ENCODE peak calls at places on chromosomes 1 and 21, in four cellular contexts. O is lung, H is uterus, T is prostate gland. C is an unnamed sample.

GRCh38 chr1:2828586-2829250 is 27.2 kb upstream of the TTC34 start:
- DNase-seq in H (no peak), T (no peak), O (no peak), C (no peak)

GRCh38 chr1:7940745-7941436 is at the start of gene TNFRSF9:
- DNase-seq in H (no peak), O (peak; percentile 31), T (no peak), C (no peak)

GRCh38 chr1:211903490-211904260 is 73.1 kb upstream of the LPGAT1 start:
- DNase-seq in O (no peak), T (no peak), H (no peak), C (no peak)

GRCh38 chr1:12851779-12852178 is 3.3 kb upstream of the HNRNPCL1 start:
- DNase-seq in O (no peak), H (no peak), T (no peak), C (no peak)

GRCh38 chr21:34795152-34796141 is 126.7 kb downstream of the CLIC6 start:
- DNase-seq in O (no peak), H (no peak), T (peak; percentile 74), C (no peak)

GRCh38 chr1:152013664-152014237 is 20.1 kb upstream of the S100A10 start:
- DNase-seq in H (no peak), O (no peak), T (peak; percentile 45), C (no peak)

GRCh38 chr1:6261615-6261995 is 707 bp upstream of the GPR153 start:
- DNase-seq in O (no peak), H (no peak), T (no peak), C (no peak)

GRCh38 chr1:198387587-198387986 is 152.9 kb downstream of the ATP6V1G3 start:
- DNase-seq in H (no peak), O (no peak), T (no peak), C (no peak)

GRCh38 chr1:66576645-66577044 is 42.7 kb downstream of the SGIP1 start:
- DNase-seq in O (no peak), T (no peak), H (peak; percentile 51), C (no peak)

GRCh38 chr1:3898994-3899775 is 887 bp downstream of the C1orf174 start:
- DNase-seq in H (no peak), T (no peak), O (no peak), C (no peak)

GRCh38 chr21:30717105-30717504 is 1.5 kb downstream of the KRTAP21-3 start:
- DNase-seq in T (no peak), H (no peak), O (no peak), C (no peak)

GRCh38 chr1:67324068-67324467 is 16.4 kb downstream of the IL12RB2 start:
- DNase-seq in T (no peak), H (no peak), O (no peak), C (no peak)

GRCh38 chr1:211742889-211743529 is 67.6 kb upstream of the NEK2 start:
- DNase-seq in H (no peak), O (no peak), T (no peak), C (no peak)

GRCh38 chr1:93751391-93752250 is 70.0 kb upstream of the BCAR3 start:
- DNase-seq in H (no peak), O (no peak), T (peak; percentile 26), C (peak; percentile 24)

GRCh38 chr1:230401763-230402294 is 24.3 kb downstream of the PGBD5 start:
- DNase-seq in H (no peak), O (no peak), T (no peak), C (no peak)

GRCh38 chr21:31281561-31281960 is 62.5 kb downstream of the TIAM1 start:
- DNase-seq in T (no peak), H (no peak), O (no peak), C (no peak)

GRCh38 chr1:238701024-238701423 is 685.3 kb upstream of the CHRM3 start:
- DNase-seq in H (no peak), T (no peak), O (no peak), C (no peak)

GRCh38 chr1:110087812-110088738 is 17.6 kb upstream of the ALX3 start:
- DNase-seq in T (peak; percentile 43), H (peak; percentile 50), O (peak; percentile 42), C (no peak)

GRCh38 chr1:231442735-231443134 is 20.6 kb upstream of the EGLN1 start:
- DNase-seq in O (no peak), H (no peak), T (no peak), C (no peak)

GRCh38 chr1:33455537-33456301 is 16.7 kb upstream of the ZSCAN20 start:
- DNase-seq in O (no peak), H (peak; percentile 51), T (peak; percentile 58), C (peak; percentile 62)

GRCh38 chr1:228118040-228118439 is 8.9 kb upstream of the MRPL55 start:
- DNase-seq in O (no peak), T (no peak), H (no peak), C (no peak)

GRCh38 chr1:95506736-95507404 is 272.9 kb downstream of the RWDD3 start:
- DNase-seq in H (no peak), O (no peak), T (no peak), C (no peak)

GRCh38 chr1:235077163-235077540 is 51.5 kb downstream of the TOMM20 start:
- DNase-seq in H (no peak), T (no peak), O (no peak), C (no peak)

DNA sequence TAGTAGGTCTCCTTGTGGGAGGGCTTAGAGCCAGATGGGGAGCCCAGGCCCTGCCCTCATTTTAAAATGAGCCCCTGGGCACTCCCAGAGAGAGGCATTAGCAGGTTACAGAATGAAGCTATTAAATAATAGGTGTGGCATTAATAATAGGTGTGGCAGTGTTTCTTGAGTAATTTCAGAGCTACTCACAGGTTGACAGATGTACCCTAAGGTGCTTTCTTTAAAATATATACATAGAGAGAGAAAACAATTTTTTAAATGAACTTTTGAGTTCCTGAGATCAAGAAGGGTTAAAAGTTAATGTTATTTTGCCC is 1.2 kb downstream of the EEIG2 start:
- DNase-seq in H (no peak), O (no peak), T (no peak), C (no peak)
- H3K27ac ChIP-seq in H (peak overlapping the region; percentile 72), O (peak overlapping the region; percentile 56), T (no peak overlapping the region), C (no peak overlapping the region)

GRCh38 chr1:116913941-116914340 is 4.2 kb downstream of the PTGFRN start:
- DNase-seq in T (no peak), H (no peak), O (no peak), C (no peak)
- H3K27ac ChIP-seq in T (no peak overlapping the region), H (no peak overlapping the region), O (no peak overlapping the region), C (no peak overlapping the region)

DNA sequence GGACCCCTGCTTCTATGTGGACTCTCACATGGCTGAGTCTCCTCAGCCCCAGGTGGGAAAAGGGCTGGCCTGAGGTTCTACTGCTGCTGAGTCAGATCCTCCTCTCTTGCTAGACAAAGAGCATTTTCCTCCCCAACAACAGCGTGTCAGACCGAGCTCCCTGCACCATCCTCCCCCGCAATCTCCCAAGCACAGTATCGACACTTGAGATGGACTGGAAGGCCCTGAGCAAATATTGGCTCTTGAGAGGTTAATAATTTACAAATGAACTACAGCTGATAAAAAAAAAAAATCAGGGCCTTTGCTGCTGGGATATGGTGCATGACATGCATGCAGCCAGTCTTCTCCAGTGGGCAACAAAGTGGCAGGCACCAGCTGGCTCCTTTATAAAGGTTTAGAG is 55.5 kb upstream of the CAMK1G start:
- DNase-seq in O (peak; percentile 36), T (no peak), H (no peak), C (no peak)
- H3K27ac ChIP-seq in O (no peak overlapping the region), T (no peak overlapping the region), H (no peak overlapping the region), C (no peak overlapping the region)

GRCh38 chr1:180926164-180926981 is 13.7 kb downstream of the KIAA1614 start:
- DNase-seq in T (no peak), O (no peak), H (peak; percentile 53), C (peak; percentile 73)
- H3K27ac ChIP-seq in T (peak overlapping the region; percentile 30), O (peak overlapping the region; percentile 32), H (peak overlapping the region; percentile 74), C (peak overlapping the region; percentile 92)

DNA sequence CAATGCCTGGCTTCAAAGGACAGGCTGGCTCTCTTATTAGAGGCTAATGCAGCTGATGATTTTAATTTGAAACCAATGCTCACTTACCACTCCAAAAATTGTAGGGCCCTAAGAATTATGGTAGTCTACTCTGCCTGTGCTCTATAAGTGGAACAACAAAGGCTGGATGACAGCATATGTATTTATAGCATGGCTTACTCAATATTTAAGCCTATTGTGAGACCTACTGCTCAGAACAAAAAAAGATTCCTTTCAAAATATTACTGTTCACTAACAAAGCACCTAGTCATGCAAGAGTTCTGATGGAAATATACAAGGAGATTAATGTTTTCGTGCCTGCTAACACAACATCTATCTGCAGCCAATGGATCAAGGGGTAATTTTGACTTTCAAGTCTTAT is 73.8 kb upstream of the DUSP10 start:
- DNase-seq in O (no peak), T (no peak), H (no peak), C (no peak)
- H3K27ac ChIP-seq in O (no peak overlapping the region), T (no peak overlapping the region), H (no peak overlapping the region), C (no peak overlapping the region)

DNA sequence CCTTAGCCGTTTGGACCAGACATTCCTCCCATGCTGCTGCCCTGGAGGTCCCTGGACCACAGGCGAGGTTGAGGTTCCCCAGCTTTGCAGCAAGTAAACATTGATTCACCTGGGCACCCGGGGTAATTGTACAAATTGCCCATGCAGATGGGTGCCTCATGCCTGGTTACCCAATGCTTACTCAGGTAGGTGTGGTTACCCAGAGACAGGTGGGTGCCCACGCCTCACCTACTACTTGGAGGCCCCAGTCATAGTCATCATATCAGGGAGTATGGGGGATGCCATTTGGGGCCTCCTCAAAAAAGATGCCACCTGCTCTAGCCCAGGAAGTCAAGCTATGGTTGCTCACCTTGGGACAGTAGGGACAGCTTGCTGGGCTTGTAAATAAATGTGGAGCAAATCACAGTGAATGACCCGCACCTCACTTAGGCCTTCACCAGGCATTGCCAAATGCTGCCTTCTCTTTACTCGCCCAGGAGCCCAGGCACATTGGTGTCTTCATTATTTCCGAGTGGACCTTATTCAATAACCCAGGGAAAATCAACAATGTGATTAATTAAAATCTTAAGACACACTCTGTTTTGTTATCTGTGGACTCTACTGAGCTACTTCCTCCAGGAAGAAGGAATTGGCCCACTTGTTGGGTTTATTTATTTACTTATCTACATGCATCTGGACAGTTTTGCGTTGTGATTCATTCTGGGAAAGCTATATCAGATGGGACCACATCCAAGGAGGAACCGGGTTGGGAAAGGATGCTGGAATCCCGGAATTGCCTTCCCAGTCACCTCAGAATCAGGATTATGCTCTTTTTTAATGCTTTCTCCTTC is 35.6 kb upstream of the GRHL3 start:
- DNase-seq in H (peak; percentile 52), O (no peak), T (peak; percentile 36), C (no peak)
- H3K27ac ChIP-seq in H (peak overlapping the region; percentile 37), O (no peak overlapping the region), T (no peak overlapping the region), C (no peak overlapping the region)

DNA sequence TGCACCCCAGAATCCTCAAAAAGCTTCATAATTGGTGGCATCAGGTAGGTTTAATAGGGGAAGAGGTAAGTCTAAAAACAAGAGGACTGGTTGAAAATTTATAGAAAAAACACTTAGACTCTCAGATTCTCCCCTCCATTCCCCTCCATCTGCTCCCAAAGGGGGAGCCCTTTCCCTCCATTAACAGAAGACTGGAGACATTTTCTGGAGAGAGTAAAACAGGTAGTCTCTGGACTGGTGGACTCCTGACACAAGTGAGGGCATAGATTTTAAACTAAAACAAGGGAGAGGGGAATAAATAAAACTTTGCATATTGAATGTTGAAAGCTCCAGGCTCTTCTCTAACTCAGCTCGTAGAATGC is 54.0 kb upstream of the IPO9 start:
- DNase-seq in H (no peak), O (no peak), T (no peak), C (no peak)
- H3K27ac ChIP-seq in H (no peak overlapping the region), O (no peak overlapping the region), T (no peak overlapping the region), C (peak overlapping the region; percentile 80)